ENCODE peak calls at places on chromosome X, in five cellular contexts. Z, C, E, G and F are unnamed samples.

GRCh38 chrX:115561605-115562491 is 874 bp downstream of the PLS3 start:
- DNase-seq in Z (peak), C (peak), E (peak), G (peak), F (peak)

GRCh38 chrX:65932173-65933084 is 107.5 kb downstream of the VSIG4 start:
- DNase-seq in Z (peak), C (no peak), E (peak), G (peak), F (no peak)

GRCh38 chrX:115372026-115372610 is 82.6 kb downstream of the LUZP4 start:
- DNase-seq in Z (no peak), C (peak), E (no peak), G (no peak), F (no peak)

GRCh38 chrX:13748486-13748885 is 13.9 kb downstream of the OFD1 start:
- DNase-seq in Z (no peak), C (no peak), E (no peak), G (no peak), F (no peak)

GRCh38 chrX:65821721-65822496 is 154.5 kb downstream of the MSN start:
- DNase-seq in Z (peak), C (no peak), E (peak), G (peak), F (no peak)

GRCh38 chrX:38806875-38807601 is 5.8 kb downstream of the MID1IP1 start:
- DNase-seq in Z (no peak), C (no peak), E (no peak), G (no peak), F (no peak)

GRCh38 chrX:93538575-93538974 is 134.8 kb downstream of the NAP1L3 start:
- DNase-seq in Z (no peak), C (no peak), E (no peak), G (no peak), F (no peak)

GRCh38 chrX:12955882-12956703 is 18.8 kb upstream of the TMSB4X start:
- DNase-seq in Z (peak), C (peak), E (no peak), G (peak), F (no peak)

GRCh38 chrX:39896951-39897740 is 200.6 kb downstream of the BCOR start:
- DNase-seq in Z (no peak), C (peak), E (peak), G (peak), F (no peak)

GRCh38 chrX:1614927-1615326 is at the start of gene ASMT:
- DNase-seq in Z (no peak), C (no peak), E (peak), G (no peak), F (no peak)

GRCh38 chrX:48956728-48957414 is 536 bp downstream of the OTUD5 start:
- DNase-seq in Z (peak), C (no peak), E (no peak), G (peak), F (no peak)

GRCh38 chrX:84168574-84168973 is 19.4 kb downstream of the RPS6KA6 start:
- DNase-seq in Z (no peak), C (no peak), E (no peak), G (no peak), F (no peak)

GRCh38 chrX:65596270-65596669 is 61.7 kb upstream of the LAS1L start:
- DNase-seq in Z (no peak), C (peak), E (no peak), G (no peak), F (no peak)

GRCh38 chrX:67892391-67892790 is 348.6 kb downstream of the AR start:
- DNase-seq in Z (no peak), C (no peak), E (no peak), G (no peak), F (no peak)

GRCh38 chrX:1537031-1537715 is at the start of gene P2RY8:
- DNase-seq in Z (peak), C (peak), E (no peak), G (peak), F (no peak)

GRCh38 chrX:123971963-123972362 is 10.5 kb downstream of the STAG2 start:
- DNase-seq in Z (no peak), C (peak), E (no peak), G (no peak), F (no peak)

GRCh38 chrX:30572678-30573077 is 4.9 kb downstream of the TASL start:
- DNase-seq in Z (no peak), C (no peak), E (no peak), G (no peak), F (no peak)

GRCh38 chrX:47189906-47190305 is 3.7 kb upstream of the UBA1 start:
- DNase-seq in Z (no peak), C (no peak), E (no peak), G (no peak), F (no peak)

GRCh38 chrX:65528705-65529340 is 5.8 kb downstream of the LAS1L start:
- DNase-seq in Z (no peak), C (peak), E (peak), G (peak), F (no peak)

GRCh38 chrX:13279279-13280009 is 40.4 kb downstream of the ATXN3L start:
- DNase-seq in Z (no peak), C (no peak), E (no peak), G (no peak), F (no peak)

GRCh38 chrX:110409925-110410324 is 51.3 kb downstream of the RTL9 start:
- DNase-seq in Z (no peak), C (no peak), E (no peak), G (no peak), F (no peak)

GRCh38 chrX:136192839-136193414 is 45.6 kb downstream of the FHL1 start:
- DNase-seq in Z (no peak), C (peak), E (no peak), G (no peak), F (no peak)

GRCh38 chrX:71870337-71871098 is 40.1 kb upstream of the NHSL2 start:
- DNase-seq in Z (no peak), C (peak), E (peak), G (peak), F (no peak)

GRCh38 chrX:69027181-69028005 is 137.9 kb downstream of the PJA1 start:
- DNase-seq in Z (no peak), C (peak), E (no peak), G (no peak), F (peak)

GRCh38 chrX:150410513-150410912 is 47.4 kb downstream of the MAMLD1 start:
- DNase-seq in Z (no peak), C (no peak), E (no peak), G (no peak), F (no peak)

GRCh38 chrX:22136711-22137110 is 104.6 kb downstream of the PHEX start:
- DNase-seq in Z (no peak), C (no peak), E (no peak), G (no peak), F (no peak)

GRCh38 chrX:13285229-13285628 is 34.6 kb downstream of the ATXN3L start:
- DNase-seq in Z (no peak), C (no peak), E (no peak), G (no peak), F (no peak)

GRCh38 chrX:31251336-31251735 is 179.5 kb upstream of the FTHL17 start:
- DNase-seq in Z (no peak), C (peak), E (no peak), G (no peak), F (no peak)

GRCh38 chrX:24376403-24376802 is 16.0 kb downstream of the SUPT20HL1 start:
- DNase-seq in Z (no peak), C (no peak), E (no peak), G (no peak), F (no peak)

GRCh38 chrX:24372021-24372763 is 11.8 kb downstream of the SUPT20HL1 start:
- DNase-seq in Z (no peak), C (no peak), E (no peak), G (no peak), F (no peak)

GRCh38 chrX:24369816-24370215 is 9.4 kb downstream of the SUPT20HL1 start:
- DNase-seq in Z (no peak), C (no peak), E (peak), G (no peak), F (no peak)

GRCh38 chrX:24375732-24376131 is 15.3 kb downstream of the SUPT20HL1 start:
- DNase-seq in Z (no peak), C (no peak), E (no peak), G (no peak), F (no peak)

DNA sequence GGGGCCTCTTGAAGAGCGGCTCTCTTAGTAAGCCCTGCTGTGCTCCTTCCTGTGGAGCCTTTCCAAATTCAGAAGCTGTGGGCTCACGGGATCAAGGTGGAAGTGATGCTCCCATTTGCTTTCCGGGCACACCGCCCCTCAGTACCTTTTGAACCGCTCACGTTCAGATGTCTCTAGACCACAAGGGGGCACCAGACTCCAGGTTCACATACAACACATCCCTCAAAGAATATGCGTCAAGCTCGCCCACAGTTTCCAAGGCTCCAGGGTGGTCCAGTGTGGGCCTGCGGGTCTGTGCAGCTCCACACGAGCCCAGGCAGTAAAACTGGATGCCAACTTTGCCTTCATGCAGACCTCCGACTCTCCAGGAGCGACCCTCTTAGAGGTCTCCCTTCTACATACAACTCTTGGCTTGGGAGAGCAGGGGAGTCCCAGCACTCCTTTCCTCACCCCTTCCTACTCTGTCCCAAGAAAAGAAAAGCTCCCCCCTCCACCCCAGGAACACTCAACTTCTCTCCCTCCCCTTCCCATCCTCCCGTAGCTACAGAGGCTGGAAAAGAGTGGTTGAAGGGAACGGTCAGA is 11.0 kb downstream of the SUPT20HL1 start:
- DNase-seq in Z (no peak), C (peak), E (peak), G (peak), F (no peak)
- TF ChIP-seq CTCF in Z (peak), C (peak), E (peak), G (peak), F (peak)

GRCh38 chrX:19658030-19658429 is 142.7 kb upstream of the MAP3K15 start:
- DNase-seq in Z (no peak), C (no peak), E (no peak), G (no peak), F (no peak)

GRCh38 chrX:19661977-19662376 is 146.7 kb upstream of the MAP3K15 start:
- DNase-seq in Z (no peak), C (no peak), E (no peak), G (no peak), F (no peak)

GRCh38 chrX:19660604-19661003 is 145.3 kb upstream of the MAP3K15 start:
- DNase-seq in Z (no peak), C (peak), E (no peak), G (no peak), F (no peak)

GRCh38 chrX:19655032-19655431 is 139.7 kb upstream of the MAP3K15 start:
- DNase-seq in Z (no peak), C (no peak), E (no peak), G (no peak), F (no peak)

DNA sequence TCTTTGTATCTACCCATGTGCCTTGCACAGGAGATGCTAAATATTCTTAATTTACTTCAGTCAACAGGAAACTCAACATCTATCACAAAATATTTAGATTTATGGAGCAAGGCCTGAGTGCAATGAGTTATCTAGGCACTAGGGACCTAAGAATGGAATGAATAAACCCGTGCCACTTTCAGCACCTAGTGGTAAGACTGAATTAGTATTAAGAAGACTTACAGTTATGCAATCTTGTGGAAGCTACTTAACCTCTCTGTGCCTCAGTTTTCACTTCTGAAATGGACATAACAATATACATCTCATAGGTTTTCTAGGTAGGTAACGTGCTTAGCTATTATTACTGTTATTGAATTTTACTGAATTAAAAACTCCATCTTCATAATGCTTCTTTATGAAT is 144.6 kb upstream of the MAP3K15 start:
- DNase-seq in Z (no peak), C (peak), E (no peak), G (no peak), F (no peak)
- TF ChIP-seq CTCF in Z (no peak), C (peak), E (no peak), G (no peak), F (no peak)

GRCh38 chrX:117038918-117039440 is 576.2 kb upstream of the CT83 start:
- DNase-seq in Z (no peak), C (no peak), E (no peak), G (no peak), F (no peak)
- TF ChIP-seq CTCF in Z (no peak), C (no peak), E (no peak), G (no peak), F (no peak)

GRCh38 chrX:132491191-132491590 is 2.4 kb upstream of the MBNL3 start:
- DNase-seq in Z (no peak), C (no peak), E (no peak), G (peak), F (no peak)
- TF ChIP-seq CTCF in Z (peak), C (no peak), E (no peak), G (no peak), F (no peak)

GRCh38 chrX:106863697-106864096 is 39.4 kb downstream of the RIPPLY1 start:
- DNase-seq in Z (peak), C (no peak), E (no peak), G (no peak), F (no peak)

DNA sequence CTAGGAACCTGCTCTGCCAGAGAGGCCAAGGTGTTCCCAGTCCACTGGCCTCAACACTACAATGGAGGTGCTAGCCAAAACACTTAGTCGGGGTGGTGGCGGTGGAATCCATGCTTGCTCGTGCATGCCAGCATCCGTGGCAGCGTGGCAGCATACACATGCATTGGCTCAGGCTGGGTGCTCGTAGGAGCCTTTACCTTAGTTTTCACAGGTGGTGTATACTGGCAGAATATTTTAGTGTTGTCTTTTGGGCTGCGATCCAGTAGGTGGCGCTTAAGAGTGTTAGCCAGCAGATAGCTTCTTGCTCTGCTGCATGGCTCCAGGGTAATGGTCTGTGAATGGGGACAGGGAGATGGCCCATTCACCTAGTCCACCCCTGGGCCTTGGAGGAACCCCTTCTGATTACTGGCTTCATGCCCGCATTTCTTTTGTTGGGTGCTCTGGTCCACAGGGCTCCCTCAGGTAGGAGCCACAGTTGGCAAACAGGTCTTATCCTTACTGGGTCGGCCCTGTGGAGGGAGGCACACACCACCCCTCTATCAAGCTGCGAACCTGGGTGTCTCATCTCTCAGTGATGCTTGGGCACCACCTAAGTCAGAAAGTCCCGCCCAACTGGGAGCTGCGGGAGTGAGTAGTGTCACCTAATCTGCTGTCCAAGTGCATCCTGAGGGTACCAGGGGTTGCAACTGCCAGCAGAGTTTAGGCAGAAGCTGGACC is 40.0 kb downstream of the RIPPLY1 start:
- DNase-seq in Z (peak), C (peak), E (peak), G (peak), F (no peak)
- TF ChIP-seq CTCF in Z (no peak), C (peak), E (peak), G (peak), F (no peak)

GRCh38 chrX:10015711-10016515 is 48.8 kb downstream of the CLDN34 start:
- DNase-seq in Z (peak), C (peak), E (peak), G (peak), F (peak)
- TF ChIP-seq CTCF in Z (no peak), C (no peak), E (no peak), G (no peak), F (no peak)

DNA sequence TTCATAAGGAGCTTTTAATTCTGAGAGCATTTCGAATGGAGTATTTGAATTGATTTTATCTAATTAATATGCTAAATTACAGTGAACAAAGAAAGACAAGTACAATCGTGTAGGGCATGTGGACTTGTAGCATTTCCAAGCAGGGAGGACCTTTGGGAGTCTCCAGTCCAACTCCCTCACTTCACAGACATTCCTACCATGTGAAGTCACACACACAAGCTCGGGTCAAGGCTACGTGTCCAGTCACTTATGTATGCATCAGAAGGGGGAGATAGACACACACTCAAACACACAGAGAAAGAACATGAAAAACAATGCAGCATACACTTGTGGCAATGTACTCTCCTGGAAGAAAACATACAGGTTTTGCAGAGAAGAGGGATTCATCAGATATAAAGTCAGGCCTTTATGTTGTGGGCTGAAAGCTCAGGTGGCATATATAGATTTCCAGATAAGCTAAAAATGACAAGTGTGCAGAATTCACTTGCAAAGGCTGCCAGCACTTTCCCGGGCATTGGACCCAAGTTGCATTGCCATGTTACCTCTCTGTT is 136.1 kb upstream of the MID1 start:
- DNase-seq in Z (no peak), C (peak), E (no peak), G (peak), F (no peak)
- TF ChIP-seq CTCF in Z (no peak), C (no peak), E (no peak), G (no peak), F (no peak)